ENCODE peak calls at places on chromosomes 6 and 20, in nine cellular contexts. H is AG09309, G is pancreas, B is NB4, D is IMR-90, K is transverse colon, J is stomach, F is body of pancreas, U is tibial nerve. Y is an unnamed sample.

GRCh38 chr20:31566658-31567379 is 38.3 kb upstream of the ID1 start:
- DNase-seq in H (no peak), G (no peak), B (no peak), D (no peak), K (peak; percentile 44), J (peak; percentile 63), F (peak; percentile 30), U (no peak), Y (no peak)

GRCh38 chr6:41768545-41769308 is 11.0 kb downstream of the FRS3 start:
- DNase-seq in H (no peak), G (no peak), B (no peak), D (no peak), K (peak; percentile 57), J (peak; percentile 73), F (peak; percentile 20), U (no peak), Y (no peak)

GRCh38 chr6:3386374-3386857 is 70.4 kb downstream of the SLC22A23 start:
- DNase-seq in H (no peak), G (no peak), B (no peak), D (no peak), K (no peak), J (peak; percentile 84), F (no peak), U (no peak), Y (no peak)

GRCh38 chr6:17167327-17167979 is 65.6 kb downstream of the STMND1 start:
- DNase-seq in H (no peak), G (peak; percentile 65), B (no peak), D (peak; percentile 15), K (peak; percentile 41), J (peak; percentile 53), F (peak; percentile 77), U (no peak), Y (no peak)

GRCh38 chr6:160337301-160337700 is 10.9 kb upstream of the SLC22A3 start:
- DNase-seq in H (no peak), G (no peak), B (no peak), D (no peak), K (no peak), J (no peak), F (no peak), U (no peak), Y (no peak)

GRCh38 chr6:499617-500016 is 108.1 kb downstream of the IRF4 start:
- DNase-seq in H (no peak), G (no peak), B (no peak), D (no peak), K (no peak), J (no peak), F (no peak), U (no peak), Y (no peak)

GRCh38 chr6:115977220-115977619 is 83.5 kb downstream of the FRK start:
- DNase-seq in H (no peak), G (no peak), B (no peak), D (no peak), K (peak; percentile 42), J (no peak), F (no peak), U (no peak), Y (no peak)

GRCh38 chr6:14435291-14435690 is 317.7 kb downstream of the CD83 start:
- DNase-seq in H (no peak), G (no peak), B (no peak), D (peak; percentile 21), K (no peak), J (no peak), F (no peak), U (no peak), Y (no peak)

GRCh38 chr20:11231742-11232141 is 557.9 kb upstream of the JAG1 start:
- DNase-seq in H (no peak), G (no peak), B (no peak), D (no peak), K (no peak), J (no peak), F (no peak), U (no peak), Y (no peak)

GRCh38 chr6:85892346-85892745 is 249.7 kb upstream of the SYNCRIP start:
- DNase-seq in H (no peak), G (no peak), B (no peak), D (no peak), K (no peak), J (no peak), F (no peak), U (no peak), Y (no peak)

GRCh38 chr20:54619181-54619580 is 143.8 kb downstream of the DOK5 start:
- DNase-seq in H (no peak), G (no peak), B (no peak), D (no peak), K (no peak), J (no peak), F (no peak), U (no peak), Y (no peak)

GRCh38 chr20:34557936-34558319 is 590 bp upstream of the MAP1LC3A start:
- DNase-seq in H (no peak), G (no peak), B (no peak), D (no peak), K (no peak), J (no peak), F (no peak), U (no peak), Y (no peak)

GRCh38 chr6:115717062-115717461 is 343.6 kb downstream of the FRK start:
- DNase-seq in H (no peak), G (no peak), B (no peak), D (no peak), K (no peak), J (no peak), F (no peak), U (no peak), Y (no peak)

GRCh38 chr6:30463651-30464618 is 25.4 kb upstream of the HLA-E start:
- DNase-seq in H (no peak), G (no peak), B (peak; percentile 92), D (peak; percentile 50), K (peak; percentile 61), J (peak; percentile 57), F (peak; percentile 44), U (no peak), Y (peak; percentile 76)

GRCh38 chr20:63819224-63819917 is 11.7 kb downstream of the ZBTB46 start:
- DNase-seq in H (no peak), G (no peak), B (peak; percentile 35), D (peak; percentile 45), K (peak; percentile 48), J (no peak), F (no peak), U (no peak), Y (no peak)

GRCh38 chr6:74899416-74899815 is 306.4 kb downstream of the COL12A1 start:
- DNase-seq in H (no peak), G (no peak), B (peak; percentile 18), D (peak; percentile 64), K (no peak), J (no peak), F (no peak), U (no peak), Y (no peak)

GRCh38 chr20:38387953-38388352 is 41.7 kb downstream of the LBP start:
- DNase-seq in H (no peak), G (no peak), B (peak; percentile 31), D (no peak), K (no peak), J (no peak), F (no peak), U (no peak), Y (no peak)
- TF ChIP-seq CTCF in H (no peak), G (no peak), B (peak; percentile 9), D (no peak), K (no peak), J (no peak), F (no peak), U (no peak), Y (no peak)

GRCh38 chr20:43766917-43767316 is 40.1 kb upstream of the GTSF1L start:
- DNase-seq in H (no peak), G (no peak), B (no peak), D (no peak), K (no peak), J (no peak), F (no peak), U (no peak), Y (no peak)

GRCh38 chr20:43766395-43766794 is 39.6 kb upstream of the GTSF1L start:
- DNase-seq in H (no peak), G (no peak), B (no peak), D (no peak), K (peak; percentile 30), J (no peak), F (no peak), U (no peak), Y (no peak)

GRCh38 chr20:43765933-43766332 is 39.1 kb upstream of the GTSF1L start:
- DNase-seq in H (no peak), G (no peak), B (no peak), D (no peak), K (no peak), J (no peak), F (no peak), U (no peak), Y (no peak)

GRCh38 chr20:43770342-43770741 is 43.5 kb upstream of the GTSF1L start:
- DNase-seq in H (no peak), G (no peak), B (no peak), D (no peak), K (no peak), J (no peak), F (no peak), U (no peak), Y (no peak)

DNA sequence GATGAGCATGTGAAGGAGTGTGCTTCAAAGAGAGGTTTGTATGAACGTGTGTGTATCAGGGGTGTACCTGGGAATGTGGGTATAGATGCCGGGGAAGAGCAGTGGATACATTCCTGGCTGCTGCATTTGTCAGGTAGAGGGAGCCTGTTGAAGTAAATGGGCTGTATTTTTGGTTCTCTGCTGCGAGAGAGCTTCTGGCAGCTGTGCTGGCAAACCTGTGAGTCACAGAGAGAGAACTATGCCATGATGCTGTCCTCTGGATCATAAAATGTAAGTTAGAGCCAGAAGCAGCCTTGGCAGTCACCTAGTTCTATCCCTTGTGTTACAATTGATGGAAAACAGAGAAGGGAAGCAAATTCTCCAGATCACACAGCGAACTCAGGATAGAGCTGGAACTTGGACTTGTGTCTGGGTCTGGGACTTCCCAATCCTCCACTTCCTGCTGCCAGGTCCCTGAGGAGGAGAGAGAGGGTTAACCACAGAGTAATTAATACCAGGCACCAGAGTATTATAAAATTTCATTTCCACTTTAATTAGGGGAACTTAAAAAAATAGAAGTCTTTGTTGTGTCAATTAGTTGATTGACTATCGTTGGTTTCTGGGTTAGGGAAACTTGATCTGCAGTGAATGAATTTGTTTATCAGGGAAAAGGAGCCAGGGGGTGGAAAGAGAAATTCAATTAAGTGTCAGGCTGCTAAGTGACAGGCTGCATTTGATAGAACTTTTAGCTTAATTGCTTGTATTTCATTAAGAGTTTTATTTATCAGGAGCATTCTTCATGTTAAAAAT is 41.1 kb upstream of the GTSF1L start:
- DNase-seq in H (peak; percentile 25), G (no peak), B (no peak), D (peak; percentile 50), K (no peak), J (no peak), F (no peak), U (no peak), Y (no peak)
- TF ChIP-seq CTCF in H (peak; percentile 30), G (no peak), B (no peak), D (no peak), K (no peak), J (no peak), F (no peak), U (no peak), Y (no peak)

GRCh38 chr6:39892490-39893129 is 41.7 kb downstream of the MOCS1 start:
- DNase-seq in H (peak; percentile 16), G (peak; percentile 75), B (peak; percentile 49), D (peak; percentile 69), K (peak; percentile 66), J (peak; percentile 74), F (peak; percentile 77), U (peak; percentile 43), Y (no peak)
- TF ChIP-seq CTCF in H (peak; percentile 92), G (peak; percentile 66), B (peak; percentile 61), D (peak; percentile 91), K (peak; percentile 69), J (peak; percentile 64), F (peak; percentile 87), U (peak; percentile 68), Y (no peak)

GRCh38 chr20:50238081-50238800 is 47.6 kb downstream of the CEBPB start:
- DNase-seq in H (no peak), G (no peak), B (no peak), D (no peak), K (no peak), J (no peak), F (no peak), U (no peak), Y (no peak)
- TF ChIP-seq CTCF in H (no peak), G (no peak), B (no peak), D (no peak), K (no peak), J (no peak), F (no peak), U (no peak), Y (no peak)

Y was measured in CD14-positive monocyte.